ENCODE peak calls at places on chromosomes 13 and 19, in four cellular contexts. M, O, W and I are unnamed samples.

GRCh38 chr19:53896682-53897081 is 12.4 kb upstream of the CACNG7 start:
- DNase-seq in W (no peak), M (no peak), O (no peak), I (no peak)

GRCh38 chr19:43576479-43576878 is 878 bp downstream of the PINLYP start:
- DNase-seq in W (no peak), O (no peak), M (no peak), I (no peak)

GRCh38 chr13:78317030-78317429 is 286.3 kb downstream of the POU4F1 start:
- DNase-seq in W (no peak), M (peak), O (no peak), I (no peak)

GRCh38 chr13:73109288-73109899 is 50.6 kb downstream of the KLF5 start:
- DNase-seq in O (no peak), W (no peak), M (no peak), I (no peak)

GRCh38 chr13:20160346-20161274 is at the start of gene GJA3:
- DNase-seq in O (no peak), W (peak), M (peak), I (no peak)

GRCh38 chr13:73273737-73274136 is 214.9 kb downstream of the KLF5 start:
- DNase-seq in O (no peak), W (no peak), M (no peak), I (peak)

GRCh38 chr13:24618219-24618955 is 61.8 kb upstream of the ATP12A start:
- DNase-seq in O (no peak), M (no peak), W (no peak), I (no peak)

GRCh38 chr19:3494559-3494958 is 5.9 kb downstream of the DOHH start:
- DNase-seq in W (no peak), M (no peak), O (no peak), I (no peak)

GRCh38 chr13:99944606-99945005 is 27.0 kb downstream of the ZIC5 start:
- DNase-seq in W (no peak), O (no peak), M (no peak), I (no peak)